ENCODE peak calls at places on chromosome 15, in eight cellular contexts. A is spleen; G is Peyer's patch; F is CD8-positive, alpha-beta T cell; U is PC-9; J is mucosa of descending colon; C is mammary epithelial cell; B is fibroblast of lung. T is an unnamed sample. For H3K36me3, the result is how much of the 10 kb centered on the place peaks cover.

GRCh38 chr15:39597751-39598185 is 16.9 kb downstream of the THBS1 start:
- DNase-seq in A (no peak), G (no peak), F (no peak), U (no peak), J (no peak), C (peak), B (no peak), T (no peak)

GRCh38 chr15:74432968-74433591 is 678 bp downstream of the SEMA7A start:
- DNase-seq in A (peak), G (no peak), F (no peak), U (no peak), J (peak), C (no peak), B (no peak), T (no peak)

GRCh38 chr15:94692697-94693096 is 461.3 kb downstream of the MCTP2 start:
- DNase-seq in A (no peak), G (no peak), F (no peak), U (no peak), J (no peak), C (peak), B (peak), T (no peak)

GRCh38 chr15:64050281-64051092 is 4.2 kb upstream of the DAPK2 start:
- DNase-seq in A (no peak), G (no peak), F (no peak), U (no peak), J (peak), C (no peak), B (no peak), T (no peak)

GRCh38 chr15:88636039-88636438 is 2.8 kb upstream of the ISG20 start:
- DNase-seq in A (peak), G (peak), F (peak), U (peak), J (peak), C (no peak), B (no peak), T (no peak)

GRCh38 chr15:94844533-94845390 is 613.4 kb downstream of the MCTP2 start:
- DNase-seq in A (peak), G (peak), F (no peak), U (no peak), J (peak), C (no peak), B (peak), T (peak)

GRCh38 chr15:75904241-75904631 is 558 bp downstream of the FBXO22 start:
- DNase-seq in A (peak), G (peak), F (no peak), U (no peak), J (no peak), C (peak), B (peak), T (no peak)

GRCh38 chr15:67863442-67863987 is 23.7 kb upstream of the RNU6-1 start:
- DNase-seq in A (peak), G (peak), F (peak), U (peak), J (peak), C (peak), B (peak), T (peak)

GRCh38 chr15:73746883-73747282 is 6.3 kb downstream of the INSYN1 start:
- DNase-seq in A (no peak), G (no peak), F (no peak), U (no peak), J (no peak), C (no peak), B (peak), T (no peak)

GRCh38 chr15:96390986-96391385 is 60.5 kb downstream of the NR2F2 start:
- DNase-seq in A (no peak), G (no peak), F (no peak), U (no peak), J (no peak), C (no peak), B (no peak), T (no peak)

GRCh38 chr15:31297221-31297879 is 29.3 kb upstream of the KLF13 start:
- DNase-seq in A (peak), G (peak), F (no peak), U (no peak), J (no peak), C (no peak), B (no peak), T (no peak)

GRCh38 chr15:52236015-52236414 is 44.8 kb upstream of the GNB5 start:
- DNase-seq in A (no peak), G (no peak), F (no peak), U (no peak), J (no peak), C (no peak), B (no peak), T (no peak)

GRCh38 chr15:87619161-87619960 is 637.2 kb downstream of the NTRK3 start:
- DNase-seq in A (no peak), G (no peak), F (no peak), U (no peak), J (no peak), C (peak), B (peak), T (no peak)

GRCh38 chr15:40336129-40337122 is 4.3 kb downstream of the CCDC9B start:
- DNase-seq in A (no peak), G (peak), F (no peak), U (no peak), J (peak), C (no peak), B (no peak), T (no peak)

GRCh38 chr15:91555307-91555706 is 298.2 kb upstream of the SLCO3A1 start:
- DNase-seq in A (no peak), G (no peak), F (no peak), U (no peak), J (no peak), C (peak), B (no peak), T (no peak)

GRCh38 chr15:62561572-62561970 is 396.5 kb upstream of the C2CD4B start:
- DNase-seq in A (no peak), G (no peak), F (no peak), U (no peak), J (peak), C (no peak), B (no peak), T (no peak)

GRCh38 chr15:42591238-42591936 is 16.0 kb downstream of the STARD9 start:
- DNase-seq in A (no peak), G (no peak), F (no peak), U (no peak), J (no peak), C (no peak), B (peak), T (no peak)

GRCh38 chr15:78992416-78993256 is 47.8 kb upstream of the CTSH start:
- DNase-seq in A (peak), G (no peak), F (no peak), U (no peak), J (no peak), C (no peak), B (no peak), T (no peak)

GRCh38 chr15:97036301-97036700 is 705.8 kb downstream of the NR2F2 start:
- DNase-seq in A (no peak), G (no peak), F (no peak), U (no peak), J (no peak), C (no peak), B (peak), T (no peak)

GRCh38 chr15:80949756-80950155 is 39.9 kb downstream of the MESD start:
- DNase-seq in A (no peak), G (no peak), F (no peak), U (no peak), J (no peak), C (no peak), B (no peak), T (peak)

GRCh38 chr15:85073556-85074194 is 92.0 kb downstream of the PDE8A start:
- DNase-seq in A (no peak), G (no peak), F (no peak), U (no peak), J (no peak), C (peak), B (peak), T (no peak)

GRCh38 chr15:96428742-96429141 is 98.2 kb downstream of the NR2F2 start:
- DNase-seq in A (no peak), G (no peak), F (no peak), U (peak), J (no peak), C (peak), B (peak), T (no peak)

GRCh38 chr15:42584031-42584765 is 8.8 kb downstream of the STARD9 start:
- DNase-seq in A (no peak), G (no peak), F (no peak), U (no peak), J (no peak), C (no peak), B (peak), T (no peak)

GRCh38 chr15:30992073-30992363 is 590 bp upstream of the MTMR10 start:
- DNase-seq in A (no peak), G (no peak), F (no peak), U (no peak), J (no peak), C (no peak), B (no peak), T (no peak)

GRCh38 chr15:80953001-80953952 is 36.3 kb downstream of the MESD start:
- DNase-seq in A (no peak), G (no peak), F (no peak), U (no peak), J (no peak), C (no peak), B (no peak), T (no peak)

GRCh38 chr15:73017987-73018386 is 34.3 kb upstream of the NEO1 start:
- DNase-seq in A (no peak), G (no peak), F (no peak), U (no peak), J (no peak), C (no peak), B (no peak), T (no peak)

GRCh38 chr15:44033894-44034293 is 161.2 kb downstream of the FRMD5 start:
- DNase-seq in A (no peak), G (no peak), F (no peak), U (peak), J (no peak), C (peak), B (peak), T (no peak)

GRCh38 chr15:58771621-58772235 is 626 bp downstream of the MINDY2 start:
- DNase-seq in A (peak), G (peak), F (no peak), U (peak), J (peak), C (peak), B (no peak), T (no peak)

GRCh38 chr15:33601461-33601860 is 290.7 kb downstream of the RYR3 start:
- DNase-seq in A (no peak), G (no peak), F (no peak), U (no peak), J (no peak), C (no peak), B (no peak), T (no peak)

GRCh38 chr15:37086120-37086519 is 14.2 kb downstream of the MEIS2 start:
- DNase-seq in A (no peak), G (no peak), F (no peak), U (no peak), J (no peak), C (no peak), B (no peak), T (no peak)

GRCh38 chr15:35618260-35619188 is 72.6 kb upstream of the DPH6 start:
- DNase-seq in A (no peak), G (no peak), F (no peak), U (no peak), J (no peak), C (no peak), B (peak), T (no peak)

GRCh38 chr15:63041982-63042878 is at the start of gene TPM1:
- DNase-seq in A (peak), G (peak), F (no peak), U (peak), J (peak), C (peak), B (peak), T (peak)

GRCh38 chr15:42108808-42109207 is 14.4 kb upstream of the PLA2G4D start:
- DNase-seq in A (no peak), G (no peak), F (no peak), U (no peak), J (no peak), C (no peak), B (no peak), T (no peak)

GRCh38 chr15:64766041-64766440 is 9.3 kb downstream of the RBPMS2 start:
- DNase-seq in A (no peak), G (no peak), F (no peak), U (no peak), J (no peak), C (no peak), B (no peak), T (no peak)

GRCh38 chr15:90889313-90889730 is 5.0 kb downstream of the FES start:
- DNase-seq in A (peak), G (peak), F (no peak), U (no peak), J (no peak), C (no peak), B (peak), T (no peak)

GRCh38 chr15:28901987-28902745 is 16.4 kb downstream of the APBA2 start:
- DNase-seq in A (peak), G (no peak), F (no peak), U (no peak), J (no peak), C (no peak), B (no peak), T (no peak)
- TF ChIP-seq CTCF in A (no peak), G (no peak), F (no peak), U (no peak), J (no peak), C (no peak), B (no peak), T (no peak)

GRCh38 chr15:66481107-66481856 is 16.3 kb downstream of the SNAPC5 start:
- DNase-seq in A (no peak), G (no peak), F (no peak), U (peak), J (no peak), C (peak), B (peak), T (no peak)

GRCh38 chr15:66483131-66483566 is 14.4 kb downstream of the SNAPC5 start:
- DNase-seq in A (no peak), G (no peak), F (no peak), U (peak), J (no peak), C (peak), B (peak), T (no peak)

GRCh38 chr15:66486887-66487286 is 10.7 kb downstream of the SNAPC5 start:
- DNase-seq in A (no peak), G (no peak), F (no peak), U (no peak), J (no peak), C (no peak), B (no peak), T (no peak)

GRCh38 chr15:66482539-66482938 is 15.0 kb downstream of the SNAPC5 start:
- DNase-seq in A (no peak), G (no peak), F (no peak), U (no peak), J (no peak), C (no peak), B (no peak), T (no peak)

DNA sequence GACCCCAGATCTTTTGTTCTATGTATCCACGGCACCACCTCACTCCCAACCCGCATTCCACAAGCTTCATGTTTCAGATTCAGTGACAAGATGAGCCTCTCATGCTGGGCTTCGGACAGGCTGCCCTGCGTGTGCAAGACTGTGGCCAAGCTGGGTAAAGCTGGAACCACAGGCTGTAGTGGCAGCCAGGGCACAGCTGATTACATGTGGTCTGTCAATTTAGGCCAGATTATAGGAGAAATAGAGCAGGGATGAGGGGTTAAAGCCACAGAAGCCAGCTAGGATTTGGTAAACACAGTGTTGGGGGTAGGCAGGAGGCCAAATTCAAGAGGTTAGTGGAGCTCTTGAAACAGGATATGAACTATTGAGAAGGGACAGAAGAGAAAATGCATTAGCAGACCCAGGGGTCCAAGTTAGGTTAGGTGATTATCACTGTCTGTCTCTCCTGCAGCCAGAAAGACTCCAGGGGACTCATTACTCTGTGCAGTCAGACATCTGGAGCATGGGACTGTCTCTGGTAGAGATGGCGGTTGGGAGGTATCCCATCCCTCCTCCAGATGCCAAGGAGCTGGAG is 12.9 kb downstream of the SNAPC5 start:
- DNase-seq in A (no peak), G (no peak), F (no peak), U (no peak), J (no peak), C (no peak), B (no peak), T (no peak)
- H3K36me3 ChIP-seq in A (under half), G (under half), F (under half), U (under half), J (under half), C (under half), B (under half), T (under half)

GRCh38 chr15:57507111-57507510 is 84.6 kb upstream of the MYZAP start:
- DNase-seq in A (no peak), G (no peak), F (no peak), U (no peak), J (no peak), C (no peak), B (no peak), T (no peak)

GRCh38 chr15:57505949-57506391 is 85.7 kb upstream of the MYZAP start:
- DNase-seq in A (no peak), G (peak), F (no peak), U (peak), J (peak), C (peak), B (peak), T (peak)

GRCh38 chr15:57504599-57504940 is 87.1 kb upstream of the MYZAP start:
- DNase-seq in A (no peak), G (no peak), F (no peak), U (no peak), J (no peak), C (no peak), B (no peak), T (no peak)

GRCh38 chr15:57505056-57505713 is 86.5 kb upstream of the MYZAP start:
- DNase-seq in A (no peak), G (no peak), F (no peak), U (peak), J (peak), C (no peak), B (peak), T (no peak)

GRCh38 chr15:57506422-57506821 is 85.3 kb upstream of the MYZAP start:
- DNase-seq in A (no peak), G (no peak), F (no peak), U (no peak), J (no peak), C (no peak), B (no peak), T (no peak)
- TF ChIP-seq CTCF in A (no peak), G (no peak), F (no peak), U (no peak), J (no peak), C (no peak), B (no peak), T (no peak)

DNA sequence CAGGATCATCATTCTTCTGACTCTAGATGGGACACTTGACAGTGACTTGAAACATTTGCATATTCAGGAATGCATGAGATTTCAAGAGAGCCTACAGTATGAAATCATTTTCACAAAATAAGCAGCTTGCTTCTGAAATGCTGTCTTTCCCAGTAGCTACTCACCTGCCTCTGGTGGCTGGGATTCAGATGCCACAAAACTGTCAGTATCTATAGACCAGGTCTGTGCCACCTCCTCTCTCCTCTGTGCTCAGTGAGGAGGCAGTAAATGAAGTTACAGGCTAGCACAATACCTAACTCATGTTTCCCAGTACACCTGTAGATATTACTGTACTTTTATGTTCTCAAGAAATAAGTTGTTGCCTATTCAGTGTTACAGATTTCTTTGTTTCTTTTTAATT is 64.3 kb downstream of the HMG20A start:
- DNase-seq in A (no peak), G (no peak), F (no peak), U (no peak), J (no peak), C (no peak), B (no peak), T (no peak)
- H3K36me3 ChIP-seq in A (under half), G (under half), F (under half), U (under half), J (under half), C (under half), B (under half), T (under half)

DNA sequence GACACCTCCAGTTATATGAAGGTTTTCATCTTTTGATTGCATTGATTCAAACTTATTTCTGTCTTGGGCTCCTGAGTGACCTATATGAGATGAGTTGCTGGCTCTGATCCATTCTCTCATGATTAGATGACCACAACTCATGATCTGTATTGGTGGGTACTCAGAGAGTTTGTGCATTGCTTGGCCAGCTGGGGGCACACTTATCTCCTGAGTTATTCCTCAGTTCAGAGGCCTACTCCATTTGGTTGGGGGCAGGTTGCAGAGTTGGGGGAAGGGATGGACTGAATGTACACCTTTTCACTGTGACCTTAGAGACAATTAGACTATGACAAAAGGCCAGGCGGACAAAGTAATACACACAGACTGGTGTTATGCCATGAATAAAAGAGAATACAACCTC is 166.2 kb upstream of the SEMA6D start:
- DNase-seq in A (no peak), G (no peak), F (no peak), U (no peak), J (no peak), C (no peak), B (no peak), T (no peak)
- TF ChIP-seq CTCF in A (no peak), G (no peak), F (no peak), U (no peak), J (no peak), C (no peak), B (no peak), T (no peak)